ENCODE peak calls at places on chromosomes 12 and 14, in five cellular contexts. H is hepatic stellate cell, B is GM06990, Q is T-cell, G is NCI-H524. R is an unnamed sample.
A peak's percentile ranks its signal among the peaks of the same experiment; 100 is the strongest.

GRCh38 chr14:93994919-93995682 is 2.0 kb upstream of the CCDC197 start:
- DNase-seq in H (peak; percentile 91), B (no peak), Q (no peak), G (no peak), R (no peak)

GRCh38 chr12:30753233-30753632 is 1.5 kb downstream of the CAPRIN2 start:
- DNase-seq in H (peak; percentile 27), B (peak; percentile 13), Q (no peak), G (no peak), R (no peak)

GRCh38 chr14:85798852-85799251 is 268.9 kb downstream of the FLRT2 start:
- DNase-seq in H (no peak), B (no peak), Q (no peak), G (no peak), R (no peak)

GRCh38 chr12:2233034-2233433 is 180.2 kb downstream of the CACNA1C start:
- DNase-seq in H (peak; percentile 65), B (no peak), Q (no peak), G (no peak), R (no peak)

GRCh38 chr12:55865327-55865726 is 22.6 kb upstream of the MMP19 start:
- DNase-seq in H (no peak), B (no peak), Q (no peak), G (no peak), R (no peak)

GRCh38 chr14:102777711-102778615 is 714 bp downstream of the TRAF3 start:
- DNase-seq in H (peak; percentile 59), B (no peak), Q (no peak), G (no peak), R (peak; percentile 18)

GRCh38 chr14:46108228-46108627 is 543.4 kb downstream of the RPL10L start:
- DNase-seq in H (no peak), B (no peak), Q (no peak), G (no peak), R (no peak)

GRCh38 chr12:49537709-49538601 is 875 bp upstream of the KCNH3 start:
- DNase-seq in H (no peak), B (no peak), Q (no peak), G (no peak), R (no peak)

GRCh38 chr12:11746024-11746771 is 96.7 kb downstream of the ETV6 start:
- DNase-seq in H (no peak), B (no peak), Q (no peak), G (no peak), R (no peak)

R was measured in naive thymus-derived CD8-positive, alpha-beta T cell.